ENCODE peak calls at places on chromosomes 13 and 19, in ten cellular contexts. H is transverse colon, U is hepatocyte, X is lower leg skin, Q is ascending aorta, O is cardiac fibroblast, D is A549, E is AG10803, M is foreskin keratinocyte, R is fibroblast of lung. I is an unnamed sample.

GRCh38 chr19:1935484-1936208 is 5.3 kb upstream of the CSNK1G2 start:
- DNase-seq in H (no peak), U (no peak), X (no peak), Q (no peak), O (peak), D (peak), E (peak), M (no peak), R (peak), I (no peak)

GRCh38 chr13:75365724-75366173 is 116.2 kb downstream of the TBC1D4 start:
- DNase-seq in H (no peak), U (no peak), X (no peak), Q (no peak), O (peak), D (peak), E (peak), M (peak), R (peak), I (no peak)

GRCh38 chr13:91986771-91987515 is 588.5 kb downstream of the GPC5 start:
- DNase-seq in H (no peak), U (no peak), X (no peak), Q (no peak), O (no peak), D (no peak), E (no peak), M (no peak), R (no peak), I (no peak)

GRCh38 chr19:55440411-55441105 is 2.5 kb downstream of the SHISA7 start:
- DNase-seq in H (no peak), U (no peak), X (no peak), Q (no peak), O (no peak), D (no peak), E (no peak), M (no peak), R (no peak), I (no peak)

GRCh38 chr19:35557539-35558399 is 5.7 kb downstream of the ATP4A start:
- DNase-seq in H (peak), U (peak), X (no peak), Q (no peak), O (peak), D (peak), E (peak), M (peak), R (peak), I (peak)

GRCh38 chr13:28376604-28377003 is 118.3 kb downstream of the FLT1 start:
- DNase-seq in H (no peak), U (no peak), X (no peak), Q (no peak), O (no peak), D (no peak), E (no peak), M (no peak), R (no peak), I (no peak)

GRCh38 chr13:25372275-25373081 is 704 bp downstream of the ATP8A2 start:
- DNase-seq in H (no peak), U (peak), X (no peak), Q (no peak), O (no peak), D (no peak), E (no peak), M (no peak), R (no peak), I (no peak)

GRCh38 chr19:46297700-46298476 is 1.0 kb downstream of the HIF3A start:
- DNase-seq in H (peak), U (peak), X (peak), Q (peak), O (peak), D (no peak), E (no peak), M (no peak), R (peak), I (no peak)

GRCh38 chr13:79988573-79988972 is 352.4 kb downstream of the SPRY2 start:
- DNase-seq in H (peak), U (peak), X (no peak), Q (no peak), O (peak), D (no peak), E (peak), M (peak), R (peak), I (no peak)

GRCh38 chr13:114219406-114219805 is 15.3 kb upstream of the CDC16 start:
- DNase-seq in H (no peak), U (no peak), X (no peak), Q (no peak), O (no peak), D (no peak), E (no peak), M (no peak), R (no peak), I (no peak)

GRCh38 chr13:100098445-100099116 is 9.7 kb downstream of the PCCA start:
- DNase-seq in H (no peak), U (peak), X (no peak), Q (no peak), O (no peak), D (no peak), E (no peak), M (no peak), R (peak), I (no peak)

GRCh38 chr19:17244618-17245534 is 843 bp downstream of the NR2F6 start:
- DNase-seq in H (peak), U (peak), X (no peak), Q (no peak), O (no peak), D (no peak), E (no peak), M (no peak), R (no peak), I (peak)

GRCh38 chr13:102195566-102196462 is 206.0 kb downstream of the FGF14 start:
- DNase-seq in H (no peak), U (no peak), X (no peak), Q (no peak), O (peak), D (no peak), E (no peak), M (no peak), R (peak), I (no peak)

GRCh38 chr19:47778089-47778953 is at the start of gene SELENOW:
- DNase-seq in H (peak), U (peak), X (peak), Q (no peak), O (peak), D (peak), E (peak), M (peak), R (peak), I (peak)

GRCh38 chr19:46413262-46414031 is at the start of gene CCDC8:
- DNase-seq in H (peak), U (peak), X (no peak), Q (no peak), O (peak), D (no peak), E (peak), M (peak), R (peak), I (no peak)

GRCh38 chr13:94343243-94343585 is 136.3 kb downstream of the DCT start:
- DNase-seq in H (no peak), U (peak), X (no peak), Q (no peak), O (peak), D (no peak), E (no peak), M (no peak), R (no peak), I (no peak)

GRCh38 chr13:112867301-112867711 is 101.7 kb upstream of the MCF2L start:
- DNase-seq in H (no peak), U (no peak), X (no peak), Q (no peak), O (no peak), D (no peak), E (no peak), M (no peak), R (no peak), I (no peak)

GRCh38 chr13:47415048-47415447 is 518.2 kb upstream of the HTR2A start:
- DNase-seq in H (no peak), U (no peak), X (no peak), Q (no peak), O (peak), D (no peak), E (peak), M (no peak), R (peak), I (no peak)

GRCh38 chr13:50198508-50198907 is 183.3 kb downstream of the KCNRG start:
- DNase-seq in H (no peak), U (no peak), X (no peak), Q (no peak), O (peak), D (no peak), E (peak), M (peak), R (peak), I (no peak)

GRCh38 chr13:91698308-91698707 is 299.9 kb downstream of the GPC5 start:
- DNase-seq in H (no peak), U (no peak), X (no peak), Q (no peak), O (no peak), D (no peak), E (no peak), M (no peak), R (no peak), I (no peak)

GRCh38 chr13:80215368-80215767 is 125.6 kb downstream of the SPRY2 start:
- DNase-seq in H (no peak), U (no peak), X (no peak), Q (no peak), O (peak), D (peak), E (peak), M (no peak), R (peak), I (no peak)

GRCh38 chr19:50994129-50994528 is 7.3 kb downstream of the KLK8 start:
- DNase-seq in H (no peak), U (no peak), X (no peak), Q (no peak), O (peak), D (peak), E (no peak), M (no peak), R (no peak), I (no peak)

GRCh38 chr19:35248310-35249145 is at the start of gene LSR:
- DNase-seq in H (peak), U (peak), X (peak), Q (no peak), O (no peak), D (peak), E (no peak), M (peak), R (no peak), I (peak)

GRCh38 chr19:33304760-33305647 is 2.7 kb upstream of the CEBPA start:
- DNase-seq in H (peak), U (peak), X (no peak), Q (no peak), O (no peak), D (peak), E (no peak), M (no peak), R (no peak), I (no peak)

GRCh38 chr19:15629003-15629880 is 11.5 kb upstream of the CYP4F3 start:
- DNase-seq in H (peak), U (no peak), X (peak), Q (peak), O (peak), D (peak), E (peak), M (peak), R (peak), I (peak)

GRCh38 chr13:95530178-95530577 is 22.3 kb upstream of the CLDN10 start:
- DNase-seq in H (no peak), U (no peak), X (no peak), Q (no peak), O (peak), D (peak), E (peak), M (no peak), R (peak), I (no peak)

GRCh38 chr13:42894765-42895181 is 97.3 kb downstream of the EPSTI1 start:
- DNase-seq in H (no peak), U (peak), X (no peak), Q (no peak), O (peak), D (no peak), E (peak), M (no peak), R (peak), I (no peak)

GRCh38 chr19:40313229-40313983 is 28.3 kb upstream of the AKT2 start:
- DNase-seq in H (no peak), U (no peak), X (no peak), Q (no peak), O (no peak), D (no peak), E (no peak), M (no peak), R (no peak), I (no peak)

GRCh38 chr19:40315812-40316475 is 30.8 kb upstream of the AKT2 start:
- DNase-seq in H (no peak), U (no peak), X (no peak), Q (no peak), O (no peak), D (no peak), E (no peak), M (no peak), R (no peak), I (no peak)

GRCh38 chr19:40314646-40315045 is 29.5 kb upstream of the AKT2 start:
- DNase-seq in H (no peak), U (no peak), X (no peak), Q (no peak), O (no peak), D (no peak), E (no peak), M (no peak), R (no peak), I (no peak)

GRCh38 chr19:40309666-40310065 is 24.5 kb upstream of the AKT2 start:
- DNase-seq in H (no peak), U (no peak), X (no peak), Q (no peak), O (no peak), D (no peak), E (no peak), M (no peak), R (no peak), I (no peak)

GRCh38 chr19:40312533-40312932 is 27.4 kb upstream of the AKT2 start:
- DNase-seq in H (no peak), U (no peak), X (no peak), Q (no peak), O (no peak), D (no peak), E (no peak), M (no peak), R (no peak), I (no peak)
- TF ChIP-seq CTCF in H (no peak), U (no peak), X (no peak), Q (no peak), O (no peak), D (no peak), E (no peak), M (peak), R (no peak), I (no peak)

GRCh38 chr19:11451942-11452813 is 16.7 kb downstream of the PRKCSH start:
- DNase-seq in H (no peak), U (no peak), X (no peak), Q (no peak), O (no peak), D (no peak), E (no peak), M (no peak), R (no peak), I (no peak)
- TF ChIP-seq CTCF in H (no peak), U (peak), X (no peak), Q (no peak), O (no peak), D (no peak), E (no peak), M (no peak), R (peak), I (no peak)

GRCh38 chr13:110073982-110074381 is 233.0 kb downstream of the COL4A1 start:
- DNase-seq in H (no peak), U (no peak), X (no peak), Q (no peak), O (no peak), D (peak), E (no peak), M (no peak), R (no peak), I (no peak)
- TF ChIP-seq CTCF in H (no peak), U (no peak), X (no peak), Q (no peak), O (no peak), D (no peak), E (no peak), M (peak), R (no peak), I (no peak)

DNA sequence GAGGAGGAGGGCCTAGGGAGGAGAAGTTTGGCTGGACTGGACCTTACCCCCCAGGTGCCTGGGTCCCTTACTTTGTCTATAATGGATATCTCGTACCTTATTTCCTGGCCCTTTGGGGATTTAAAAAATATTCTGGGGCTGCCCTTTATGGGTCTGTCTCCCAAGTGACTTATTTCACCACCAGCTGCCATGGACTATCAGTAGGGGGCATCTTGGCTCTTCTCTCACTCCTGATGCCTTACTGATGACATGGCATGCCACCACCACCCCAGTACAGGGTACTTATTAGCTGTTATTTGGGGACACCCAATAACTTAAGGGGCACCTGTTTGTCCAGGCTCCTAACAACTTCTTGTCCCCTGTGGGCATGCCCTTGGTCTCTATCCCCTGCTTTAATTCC is 38.0 kb downstream of the NFIX start:
- DNase-seq in H (no peak), U (no peak), X (no peak), Q (no peak), O (no peak), D (no peak), E (peak), M (no peak), R (no peak), I (no peak)
- TF ChIP-seq CTCF in H (no peak), U (peak), X (no peak), Q (no peak), O (no peak), D (no peak), E (peak), M (peak), R (peak), I (no peak)